ENCODE peak calls at places on chromosomes 6 and 20, in nine cellular contexts. J is endothelial cell; C is left lung; P is stimulated activated CD4-positive, alpha-beta T cell treated with anti-CD3 and anti-CD28 coated beads, Interleukin-1b, Interleukin-23, amount 100 ng/mL, for 1 hour; A is ACHN; W is NCI-H2171; Y is tibial nerve; Z is NCI-H226; M is fibroblast of pulmonary artery. N is an unnamed sample.

GRCh38 chr20:44111712-44112335 is 75.2 kb downstream of the JPH2 start:
- DNase-seq in J (no peak), C (no peak), P (no peak), A (no peak), W (peak), Y (no peak), Z (peak), M (peak), N (no peak)

GRCh38 chr20:46129955-46130481 is 11.9 kb downstream of the CD40 start:
- DNase-seq in J (no peak), C (no peak), P (no peak), A (no peak), W (peak), Y (no peak), Z (no peak), M (no peak), N (peak)

GRCh38 chr6:42260972-42261371 is 43.3 kb upstream of the MRPS10 start:
- DNase-seq in J (peak), C (no peak), P (peak), A (no peak), W (peak), Y (no peak), Z (no peak), M (peak), N (peak)

GRCh38 chr6:131998255-131998982 is 47.2 kb upstream of the CCN2 start:
- DNase-seq in J (no peak), C (no peak), P (no peak), A (no peak), W (no peak), Y (no peak), Z (no peak), M (peak), N (no peak)

GRCh38 chr20:48194578-48194977 is 409.3 kb upstream of the SULF2 start:
- DNase-seq in J (no peak), C (no peak), P (no peak), A (no peak), W (peak), Y (no peak), Z (no peak), M (no peak), N (no peak)

GRCh38 chr20:47389867-47390347 is 33.4 kb upstream of the ZMYND8 start:
- DNase-seq in J (no peak), C (no peak), P (no peak), A (no peak), W (no peak), Y (no peak), Z (peak), M (peak), N (no peak)

GRCh38 chr6:157076427-157076774 is 246.9 kb downstream of the TMEM242 start:
- DNase-seq in J (no peak), C (no peak), P (no peak), A (no peak), W (no peak), Y (no peak), Z (no peak), M (no peak), N (no peak)

GRCh38 chr6:169723200-169723909 is 945 bp downstream of the PHF10 start:
- DNase-seq in J (peak), C (peak), P (peak), A (peak), W (peak), Y (peak), Z (peak), M (peak), N (peak)

GRCh38 chr6:40912158-40912946 is 126.7 kb downstream of the UNC5CL start:
- DNase-seq in J (peak), C (no peak), P (no peak), A (peak), W (peak), Y (no peak), Z (no peak), M (peak), N (peak)

GRCh38 chr6:1572892-1573291 is 36.8 kb upstream of the FOXC1 start:
- DNase-seq in J (no peak), C (no peak), P (no peak), A (no peak), W (no peak), Y (no peak), Z (no peak), M (no peak), N (no peak)

GRCh38 chr6:11494786-11495564 is 42.6 kb upstream of the TMEM170B start:
- DNase-seq in J (no peak), C (no peak), P (no peak), A (no peak), W (no peak), Y (no peak), Z (no peak), M (peak), N (no peak)

GRCh38 chr6:3825331-3825831 is 23.8 kb upstream of the FAM50B start:
- DNase-seq in J (peak), C (peak), P (no peak), A (peak), W (no peak), Y (no peak), Z (peak), M (peak), N (peak)

N was measured in GM23338.